ENCODE peak calls at places on chromosomes 13 and 19, in eight cellular contexts. One of them, this sample, is unnamed. For H3K27me3, the result is how much of the 10 kb centered on the place peaks cover.

GRCh38 chr19:39671739-39672363 is 16.1 kb downstream of the LGALS16 start:
- DNase-seq in tibial nerve: no peak
- DNase-seq in CD4-positive, CD25-positive, alpha-beta regulatory T cell: peak
- DNase-seq in heart left ventricle: no peak
- DNase-seq in dorsolateral prefrontal cortex: no peak
- DNase-seq in naive thymus-derived CD4-positive, alpha-beta T cell: peak
- DNase-seq in transverse colon: no peak
- DNase-seq in testis: peak
- DNase-seq in this sample: peak

GRCh38 chr19:4477034-4477801 is 5.1 kb downstream of the HDGFL2 start:
- DNase-seq in tibial nerve: no peak
- DNase-seq in CD4-positive, CD25-positive, alpha-beta regulatory T cell: no peak
- DNase-seq in heart left ventricle: no peak
- DNase-seq in dorsolateral prefrontal cortex: peak
- DNase-seq in naive thymus-derived CD4-positive, alpha-beta T cell: no peak
- DNase-seq in transverse colon: no peak
- DNase-seq in testis: no peak
- DNase-seq in this sample: no peak

GRCh38 chr13:24822640-24823039 is 58.7 kb downstream of the RNF17 start:
- DNase-seq in tibial nerve: no peak
- DNase-seq in CD4-positive, CD25-positive, alpha-beta regulatory T cell: no peak
- DNase-seq in heart left ventricle: no peak
- DNase-seq in dorsolateral prefrontal cortex: no peak
- DNase-seq in naive thymus-derived CD4-positive, alpha-beta T cell: no peak
- DNase-seq in transverse colon: no peak
- DNase-seq in testis: no peak
- DNase-seq in this sample: no peak

GRCh38 chr19:40348961-40349507 is 539 bp downstream of the PLD3 start:
- DNase-seq in tibial nerve: no peak
- DNase-seq in CD4-positive, CD25-positive, alpha-beta regulatory T cell: no peak
- DNase-seq in heart left ventricle: no peak
- DNase-seq in dorsolateral prefrontal cortex: no peak
- DNase-seq in naive thymus-derived CD4-positive, alpha-beta T cell: no peak
- DNase-seq in transverse colon: no peak
- DNase-seq in testis: no peak
- DNase-seq in this sample: no peak

GRCh38 chr13:38636756-38637155 is 50.1 kb upstream of the FREM2 start:
- DNase-seq in tibial nerve: no peak
- DNase-seq in CD4-positive, CD25-positive, alpha-beta regulatory T cell: no peak
- DNase-seq in heart left ventricle: no peak
- DNase-seq in dorsolateral prefrontal cortex: no peak
- DNase-seq in naive thymus-derived CD4-positive, alpha-beta T cell: no peak
- DNase-seq in transverse colon: peak
- DNase-seq in testis: no peak
- DNase-seq in this sample: no peak

GRCh38 chr13:79384022-79384610 is 21.9 kb downstream of the RBM26 start:
- DNase-seq in tibial nerve: no peak
- DNase-seq in CD4-positive, CD25-positive, alpha-beta regulatory T cell: no peak
- DNase-seq in heart left ventricle: no peak
- DNase-seq in dorsolateral prefrontal cortex: no peak
- DNase-seq in naive thymus-derived CD4-positive, alpha-beta T cell: no peak
- DNase-seq in transverse colon: peak
- DNase-seq in testis: no peak
- DNase-seq in this sample: no peak

GRCh38 chr19:8147579-8147978 is 1.8 kb downstream of the FBN3 start:
- DNase-seq in tibial nerve: no peak
- DNase-seq in CD4-positive, CD25-positive, alpha-beta regulatory T cell: no peak
- DNase-seq in heart left ventricle: no peak
- DNase-seq in dorsolateral prefrontal cortex: no peak
- DNase-seq in naive thymus-derived CD4-positive, alpha-beta T cell: no peak
- DNase-seq in transverse colon: no peak
- DNase-seq in testis: no peak
- DNase-seq in this sample: no peak

GRCh38 chr19:40217027-40217810 is 965 bp downstream of the TTC9B start:
- DNase-seq in tibial nerve: no peak
- DNase-seq in CD4-positive, CD25-positive, alpha-beta regulatory T cell: no peak
- DNase-seq in heart left ventricle: no peak
- DNase-seq in dorsolateral prefrontal cortex: no peak
- DNase-seq in naive thymus-derived CD4-positive, alpha-beta T cell: no peak
- DNase-seq in transverse colon: peak
- DNase-seq in testis: peak
- DNase-seq in this sample: no peak

GRCh38 chr13:40178130-40178529 is 488.3 kb downstream of the FOXO1 start:
- DNase-seq in tibial nerve: no peak
- DNase-seq in CD4-positive, CD25-positive, alpha-beta regulatory T cell: no peak
- DNase-seq in heart left ventricle: no peak
- DNase-seq in dorsolateral prefrontal cortex: no peak
- DNase-seq in naive thymus-derived CD4-positive, alpha-beta T cell: no peak
- DNase-seq in transverse colon: no peak
- DNase-seq in testis: no peak
- DNase-seq in this sample: no peak

GRCh38 chr19:15253513-15253912 is 21.3 kb upstream of the EPHX3 start:
- DNase-seq in tibial nerve: no peak
- DNase-seq in CD4-positive, CD25-positive, alpha-beta regulatory T cell: no peak
- DNase-seq in heart left ventricle: no peak
- DNase-seq in dorsolateral prefrontal cortex: no peak
- DNase-seq in naive thymus-derived CD4-positive, alpha-beta T cell: no peak
- DNase-seq in transverse colon: no peak
- DNase-seq in testis: peak
- DNase-seq in this sample: no peak

GRCh38 chr19:50899549-50899948 is 11.6 kb downstream of the KLK4 start:
- DNase-seq in tibial nerve: no peak
- DNase-seq in CD4-positive, CD25-positive, alpha-beta regulatory T cell: no peak
- DNase-seq in heart left ventricle: no peak
- DNase-seq in dorsolateral prefrontal cortex: no peak
- DNase-seq in naive thymus-derived CD4-positive, alpha-beta T cell: no peak
- DNase-seq in transverse colon: no peak
- DNase-seq in testis: no peak
- DNase-seq in this sample: no peak

GRCh38 chr13:99258946-99259345 is 767 bp upstream of the GPR18 start:
- DNase-seq in tibial nerve: no peak
- DNase-seq in CD4-positive, CD25-positive, alpha-beta regulatory T cell: peak
- DNase-seq in heart left ventricle: no peak
- DNase-seq in dorsolateral prefrontal cortex: no peak
- DNase-seq in naive thymus-derived CD4-positive, alpha-beta T cell: peak
- DNase-seq in transverse colon: no peak
- DNase-seq in testis: no peak
- DNase-seq in this sample: no peak

GRCh38 chr13:111093136-111093535 is 22.0 kb upstream of the ARHGEF7 start:
- DNase-seq in tibial nerve: no peak
- DNase-seq in CD4-positive, CD25-positive, alpha-beta regulatory T cell: no peak
- DNase-seq in heart left ventricle: no peak
- DNase-seq in dorsolateral prefrontal cortex: no peak
- DNase-seq in naive thymus-derived CD4-positive, alpha-beta T cell: no peak
- DNase-seq in transverse colon: no peak
- DNase-seq in testis: no peak
- DNase-seq in this sample: no peak

GRCh38 chr13:111099292-111099691 is 15.8 kb upstream of the ARHGEF7 start:
- DNase-seq in tibial nerve: no peak
- DNase-seq in CD4-positive, CD25-positive, alpha-beta regulatory T cell: no peak
- DNase-seq in heart left ventricle: no peak
- DNase-seq in dorsolateral prefrontal cortex: no peak
- DNase-seq in naive thymus-derived CD4-positive, alpha-beta T cell: no peak
- DNase-seq in transverse colon: no peak
- DNase-seq in testis: no peak
- DNase-seq in this sample: no peak

GRCh38 chr13:111095031-111095840 is 19.9 kb upstream of the ARHGEF7 start:
- DNase-seq in tibial nerve: no peak
- DNase-seq in CD4-positive, CD25-positive, alpha-beta regulatory T cell: no peak
- DNase-seq in heart left ventricle: peak
- DNase-seq in dorsolateral prefrontal cortex: no peak
- DNase-seq in naive thymus-derived CD4-positive, alpha-beta T cell: no peak
- DNase-seq in transverse colon: no peak
- DNase-seq in testis: no peak
- DNase-seq in this sample: no peak

GRCh38 chr13:111093634-111094033 is 21.5 kb upstream of the ARHGEF7 start:
- DNase-seq in tibial nerve: no peak
- DNase-seq in CD4-positive, CD25-positive, alpha-beta regulatory T cell: no peak
- DNase-seq in heart left ventricle: no peak
- DNase-seq in dorsolateral prefrontal cortex: no peak
- DNase-seq in naive thymus-derived CD4-positive, alpha-beta T cell: no peak
- DNase-seq in transverse colon: no peak
- DNase-seq in testis: no peak
- DNase-seq in this sample: no peak

DNA sequence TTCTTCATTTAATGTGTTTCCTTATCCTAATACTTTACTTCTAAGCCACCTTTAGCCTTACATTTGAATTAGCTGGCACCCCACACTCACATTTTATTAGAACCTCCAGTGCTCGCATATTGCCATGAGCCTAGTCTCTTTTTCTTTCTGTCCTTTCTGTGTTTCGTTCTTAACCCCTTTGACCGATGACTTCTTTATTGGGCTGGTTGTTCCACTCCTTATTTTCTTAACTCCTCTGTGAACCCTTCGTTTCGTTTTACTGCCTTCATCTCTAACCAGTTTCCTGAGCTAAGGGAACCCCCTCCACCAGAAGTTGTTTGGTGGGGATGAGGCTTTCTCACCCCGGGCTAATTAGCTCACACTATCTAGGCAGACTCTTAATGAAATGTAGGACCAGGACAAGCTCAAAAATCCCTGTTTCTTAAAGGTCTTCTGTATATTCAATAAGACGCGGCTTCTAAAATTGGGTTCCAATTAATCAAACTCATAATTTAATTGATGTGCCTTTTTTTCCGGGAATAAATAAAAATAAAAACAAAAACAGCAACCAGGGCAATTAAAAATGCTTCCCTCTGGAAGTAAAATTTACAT is 19.1 kb upstream of the ARHGEF7 start:
- DNase-seq in tibial nerve: no peak
- DNase-seq in CD4-positive, CD25-positive, alpha-beta regulatory T cell: no peak
- DNase-seq in heart left ventricle: no peak
- DNase-seq in dorsolateral prefrontal cortex: no peak
- DNase-seq in naive thymus-derived CD4-positive, alpha-beta T cell: no peak
- DNase-seq in transverse colon: no peak
- DNase-seq in testis: no peak
- DNase-seq in this sample: no peak
- H3K27me3 ChIP-seq in tibial nerve: under half
- H3K27me3 ChIP-seq in CD4-positive, CD25-positive, alpha-beta regulatory T cell: under half
- H3K27me3 ChIP-seq in heart left ventricle: under half
- H3K27me3 ChIP-seq in dorsolateral prefrontal cortex: under half
- H3K27me3 ChIP-seq in naive thymus-derived CD4-positive, alpha-beta T cell: under half
- H3K27me3 ChIP-seq in transverse colon: under half
- H3K27me3 ChIP-seq in testis: under half
- H3K27me3 ChIP-seq in this sample: under half

DNA sequence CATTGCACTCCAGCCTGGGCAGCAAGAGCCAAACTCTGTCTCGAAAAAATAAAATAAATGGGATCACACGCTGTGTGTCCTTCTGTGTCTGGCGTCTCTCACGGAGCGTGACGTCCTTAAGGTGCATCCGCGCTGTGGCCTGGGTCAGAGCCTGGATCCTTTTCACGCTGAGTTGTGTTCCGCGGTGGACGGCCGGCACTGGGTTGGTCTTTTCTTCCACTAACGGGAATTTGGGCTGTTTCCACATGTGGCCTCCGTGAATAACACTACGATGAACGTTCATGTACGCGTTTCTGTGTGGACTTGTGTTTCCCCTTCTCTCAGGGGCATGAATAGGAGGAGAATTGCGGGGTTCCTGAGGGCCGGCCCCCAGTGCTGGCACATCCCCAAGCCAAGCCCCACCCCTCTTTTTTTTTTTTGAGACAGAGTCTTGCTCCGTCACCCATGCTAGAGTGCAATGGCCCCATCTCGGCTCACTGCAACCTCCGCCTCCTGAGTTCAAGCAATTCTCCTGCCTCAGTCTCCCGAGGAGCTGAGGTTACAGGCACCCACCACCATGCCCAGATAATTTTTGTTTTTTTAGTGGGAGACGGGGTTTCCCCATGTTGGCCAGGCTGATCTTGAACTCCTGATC is 6.2 kb upstream of the PTBP1 start:
- DNase-seq in tibial nerve: no peak
- DNase-seq in CD4-positive, CD25-positive, alpha-beta regulatory T cell: no peak
- DNase-seq in heart left ventricle: no peak
- DNase-seq in dorsolateral prefrontal cortex: no peak
- DNase-seq in naive thymus-derived CD4-positive, alpha-beta T cell: no peak
- DNase-seq in transverse colon: no peak
- DNase-seq in testis: no peak
- DNase-seq in this sample: no peak
- H3K27me3 ChIP-seq in tibial nerve: under half
- H3K27me3 ChIP-seq in CD4-positive, CD25-positive, alpha-beta regulatory T cell: under half
- H3K27me3 ChIP-seq in heart left ventricle: under half
- H3K27me3 ChIP-seq in dorsolateral prefrontal cortex: under half
- H3K27me3 ChIP-seq in naive thymus-derived CD4-positive, alpha-beta T cell: under half
- H3K27me3 ChIP-seq in transverse colon: under half
- H3K27me3 ChIP-seq in testis: under half
- H3K27me3 ChIP-seq in this sample: under half

GRCh38 chr19:55350620-55351315 is 3.8 kb downstream of the COX6B2 start:
- DNase-seq in tibial nerve: no peak
- DNase-seq in CD4-positive, CD25-positive, alpha-beta regulatory T cell: no peak
- DNase-seq in heart left ventricle: no peak
- DNase-seq in dorsolateral prefrontal cortex: no peak
- DNase-seq in naive thymus-derived CD4-positive, alpha-beta T cell: no peak
- DNase-seq in transverse colon: no peak
- DNase-seq in testis: no peak
- DNase-seq in this sample: no peak
- H3K27me3 ChIP-seq in tibial nerve: under half
- H3K27me3 ChIP-seq in CD4-positive, CD25-positive, alpha-beta regulatory T cell: under half
- H3K27me3 ChIP-seq in heart left ventricle: under half
- H3K27me3 ChIP-seq in dorsolateral prefrontal cortex: under half
- H3K27me3 ChIP-seq in naive thymus-derived CD4-positive, alpha-beta T cell: under half
- H3K27me3 ChIP-seq in transverse colon: under half
- H3K27me3 ChIP-seq in testis: under half
- H3K27me3 ChIP-seq in this sample: under half

DNA sequence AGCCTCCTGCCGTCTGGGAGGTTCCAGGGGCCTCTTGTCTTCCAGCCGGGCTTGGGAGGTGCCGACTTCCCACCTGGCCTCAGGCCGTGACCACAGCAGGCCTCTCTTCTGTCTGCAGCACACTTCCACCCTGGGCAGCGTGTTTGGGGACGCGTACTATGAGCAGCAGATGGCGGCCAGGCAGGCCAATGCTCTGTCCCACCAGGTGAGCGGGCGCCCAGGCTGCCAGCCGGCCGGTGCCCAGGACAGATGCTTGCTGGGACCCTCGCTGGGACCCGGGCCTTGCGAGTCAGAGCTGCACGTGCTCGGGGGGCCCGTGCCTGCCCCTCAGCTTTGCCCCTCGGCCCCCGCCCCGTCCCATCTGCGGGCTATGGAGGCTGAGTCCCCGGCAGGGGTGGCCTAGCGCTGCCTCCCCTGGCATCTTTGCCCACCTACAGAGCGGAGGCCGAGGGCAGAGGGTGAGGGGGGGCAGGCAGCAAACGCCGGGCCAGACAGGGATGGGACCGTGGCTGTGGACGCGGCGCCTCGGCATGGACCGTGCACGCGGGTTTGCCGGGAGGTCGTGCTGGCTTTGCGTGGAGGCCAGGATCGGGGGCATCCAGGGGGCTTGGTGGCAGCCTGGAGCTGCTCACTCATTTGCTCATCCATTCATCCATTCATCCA is 16.2 kb downstream of the COMP start:
- DNase-seq in tibial nerve: no peak
- DNase-seq in CD4-positive, CD25-positive, alpha-beta regulatory T cell: no peak
- DNase-seq in heart left ventricle: peak
- DNase-seq in dorsolateral prefrontal cortex: no peak
- DNase-seq in naive thymus-derived CD4-positive, alpha-beta T cell: no peak
- DNase-seq in transverse colon: no peak
- DNase-seq in testis: no peak
- DNase-seq in this sample: no peak
- H3K27me3 ChIP-seq in tibial nerve: under half
- H3K27me3 ChIP-seq in CD4-positive, CD25-positive, alpha-beta regulatory T cell: under half
- H3K27me3 ChIP-seq in heart left ventricle: under half
- H3K27me3 ChIP-seq in dorsolateral prefrontal cortex: under half
- H3K27me3 ChIP-seq in naive thymus-derived CD4-positive, alpha-beta T cell: under half
- H3K27me3 ChIP-seq in transverse colon: under half
- H3K27me3 ChIP-seq in testis: under half
- H3K27me3 ChIP-seq in this sample: under half

GRCh38 chr13:97004886-97005285 is 10.6 kb upstream of the OXGR1 start:
- DNase-seq in tibial nerve: no peak
- DNase-seq in CD4-positive, CD25-positive, alpha-beta regulatory T cell: no peak
- DNase-seq in heart left ventricle: no peak
- DNase-seq in dorsolateral prefrontal cortex: no peak
- DNase-seq in naive thymus-derived CD4-positive, alpha-beta T cell: no peak
- DNase-seq in transverse colon: no peak
- DNase-seq in testis: no peak
- DNase-seq in this sample: no peak
- H3K27me3 ChIP-seq in tibial nerve: under half
- H3K27me3 ChIP-seq in CD4-positive, CD25-positive, alpha-beta regulatory T cell: under half
- H3K27me3 ChIP-seq in heart left ventricle: under half
- H3K27me3 ChIP-seq in dorsolateral prefrontal cortex: under half
- H3K27me3 ChIP-seq in naive thymus-derived CD4-positive, alpha-beta T cell: under half
- H3K27me3 ChIP-seq in transverse colon: under half
- H3K27me3 ChIP-seq in testis: under half
- H3K27me3 ChIP-seq in this sample: under half

This sample was measured in effector memory CD4-positive, alpha-beta T cell.